ENCODE peak calls at places on chromosomes 16 and 17, in four cellular contexts. One of them, this sample, is unnamed.

GRCh38 chr17:74566132-74566753 is 1.1 kb downstream of the CD300H start:
- DNase-seq in HCT116: peak; percentile 57
- DNase-seq in sigmoid colon: no peak
- DNase-seq in body of pancreas: peak; percentile 40
- DNase-seq in this sample: peak; percentile 58

GRCh38 chr17:82257473-82257872 is 16.0 kb downstream of the CSNK1D start:
- DNase-seq in HCT116: no peak
- DNase-seq in sigmoid colon: peak; percentile 76
- DNase-seq in body of pancreas: peak; percentile 58
- DNase-seq in this sample: no peak

GRCh38 chr16:50114357-50115129 is 38.6 kb upstream of the TENT4B start:
- DNase-seq in HCT116: no peak
- DNase-seq in sigmoid colon: no peak
- DNase-seq in body of pancreas: no peak
- DNase-seq in this sample: no peak

GRCh38 chr16:24718967-24719521 is 10.4 kb upstream of the TNRC6A start:
- DNase-seq in HCT116: no peak
- DNase-seq in sigmoid colon: no peak
- DNase-seq in body of pancreas: no peak
- DNase-seq in this sample: no peak

GRCh38 chr16:79146-80054 is 1.4 kb downstream of the MPG start:
- DNase-seq in HCT116: no peak
- DNase-seq in sigmoid colon: no peak
- DNase-seq in body of pancreas: no peak
- DNase-seq in this sample: no peak

GRCh38 chr17:58172369-58173071 is 5.7 kb downstream of the OR4D2 start:
- DNase-seq in HCT116: peak; percentile 79
- DNase-seq in sigmoid colon: no peak
- DNase-seq in body of pancreas: no peak
- DNase-seq in this sample: no peak

GRCh38 chr16:54411555-54411954 is 125.0 kb upstream of the IRX3 start:
- DNase-seq in HCT116: no peak
- DNase-seq in sigmoid colon: no peak
- DNase-seq in body of pancreas: peak; percentile 11
- DNase-seq in this sample: no peak

GRCh38 chr17:78852709-78853111 is 12.1 kb upstream of the USP36 start:
- DNase-seq in HCT116: no peak
- DNase-seq in sigmoid colon: no peak
- DNase-seq in body of pancreas: no peak
- DNase-seq in this sample: no peak

GRCh38 chr16:22198547-22199293 is 7.4 kb upstream of the EEF2K start:
- DNase-seq in HCT116: no peak
- DNase-seq in sigmoid colon: no peak
- DNase-seq in body of pancreas: no peak
- DNase-seq in this sample: no peak

GRCh38 chr16:81167851-81168250 is 70.6 kb upstream of the BCO1 start:
- DNase-seq in HCT116: no peak
- DNase-seq in sigmoid colon: no peak
- DNase-seq in body of pancreas: no peak
- DNase-seq in this sample: no peak

GRCh38 chr16:77336637-77337036 is 98.2 kb downstream of the ADAMTS18 start:
- DNase-seq in HCT116: no peak
- DNase-seq in sigmoid colon: no peak
- DNase-seq in body of pancreas: no peak
- DNase-seq in this sample: no peak

GRCh38 chr16:74997042-74997491 is 1.8 kb upstream of the ZNRF1 start:
- DNase-seq in HCT116: no peak
- DNase-seq in sigmoid colon: no peak
- DNase-seq in body of pancreas: peak; percentile 36
- DNase-seq in this sample: no peak

GRCh38 chr17:17412331-17412730 is 64.5 kb upstream of the MED9 start:
- DNase-seq in HCT116: no peak
- DNase-seq in sigmoid colon: peak; percentile 36
- DNase-seq in body of pancreas: no peak
- DNase-seq in this sample: no peak

GRCh38 chr17:41417576-41418015 is 6.8 kb downstream of the KRT37 start:
- DNase-seq in HCT116: no peak
- DNase-seq in sigmoid colon: no peak
- DNase-seq in body of pancreas: no peak
- DNase-seq in this sample: no peak

GRCh38 chr16:31071861-31072260 is 2.2 kb downstream of the ZNF668 start:
- DNase-seq in HCT116: no peak
- DNase-seq in sigmoid colon: no peak
- DNase-seq in body of pancreas: no peak
- DNase-seq in this sample: no peak

GRCh38 chr16:2038359-2039285 is 9.0 kb downstream of the NTHL1 start:
- DNase-seq in HCT116: no peak
- DNase-seq in sigmoid colon: peak; percentile 90
- DNase-seq in body of pancreas: no peak
- DNase-seq in this sample: no peak

GRCh38 chr16:14301150-14302030 is 230.3 kb downstream of the MRTFB start:
- DNase-seq in HCT116: no peak
- DNase-seq in sigmoid colon: peak; percentile 77
- DNase-seq in body of pancreas: peak; percentile 82
- DNase-seq in this sample: peak; percentile 61

GRCh38 chr16:71896688-71897368 is 1.5 kb downstream of the IST1 start:
- DNase-seq in HCT116: no peak
- DNase-seq in sigmoid colon: no peak
- DNase-seq in body of pancreas: no peak
- DNase-seq in this sample: no peak

DNA sequence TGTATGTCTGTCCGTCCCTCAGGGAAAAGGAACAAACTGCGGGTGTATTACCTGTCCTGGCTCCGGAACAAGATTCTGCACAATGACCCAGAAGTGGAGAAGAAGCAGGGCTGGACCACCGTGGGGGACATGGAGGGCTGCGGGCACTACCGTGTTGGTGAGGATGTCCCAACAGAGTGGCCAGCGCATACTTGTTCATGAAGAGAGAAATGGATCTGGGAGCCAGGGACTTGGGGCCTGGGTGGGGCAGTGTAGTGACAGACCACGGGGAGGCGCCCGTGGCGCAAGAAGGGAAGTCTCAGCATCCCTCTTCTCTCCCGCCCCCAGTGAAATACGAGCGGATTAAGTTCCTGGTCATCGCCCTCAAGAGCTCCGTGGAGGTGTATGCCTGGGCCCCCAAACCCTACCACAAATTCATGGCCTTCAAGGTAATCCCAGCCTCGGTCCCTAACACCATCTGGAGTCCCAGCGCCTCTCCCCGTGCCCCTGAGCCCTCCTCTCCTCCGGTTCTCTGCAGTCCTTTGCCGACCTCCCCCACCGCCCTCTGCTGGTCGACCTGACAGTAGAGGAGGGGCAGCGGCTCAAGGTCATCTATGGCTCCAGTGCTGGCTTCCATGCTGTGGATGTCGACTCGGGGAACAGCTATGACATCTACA is 3.5 kb upstream of the C17orf107 start:
- DNase-seq in HCT116: no peak
- DNase-seq in sigmoid colon: no peak
- DNase-seq in body of pancreas: no peak
- DNase-seq in this sample: no peak
- H3K36me3 ChIP-seq in HCT116: peaks cover 14% of the 10 kb centered on the region
- H3K36me3 ChIP-seq in sigmoid colon: peaks cover 66% of the 10 kb centered on the region
- H3K36me3 ChIP-seq in body of pancreas: no peaks in the 10 kb centered on the region
- H3K36me3 ChIP-seq in this sample: peaks cover 61% of the 10 kb centered on the region

GRCh38 chr17:1203111-1203966 is 23.6 kb upstream of the ABR start:
- DNase-seq in HCT116: no peak
- DNase-seq in sigmoid colon: peak; percentile 90
- DNase-seq in body of pancreas: peak; percentile 63
- DNase-seq in this sample: peak; percentile 79

GRCh38 chr17:1201132-1201702 is 21.4 kb upstream of the ABR start:
- DNase-seq in HCT116: no peak
- DNase-seq in sigmoid colon: no peak
- DNase-seq in body of pancreas: no peak
- DNase-seq in this sample: no peak

GRCh38 chr17:1200440-1200839 is 20.7 kb upstream of the ABR start:
- DNase-seq in HCT116: no peak
- DNase-seq in sigmoid colon: no peak
- DNase-seq in body of pancreas: no peak
- DNase-seq in this sample: no peak

GRCh38 chr17:1206016-1206787 is 26.4 kb upstream of the ABR start:
- DNase-seq in HCT116: no peak
- DNase-seq in sigmoid colon: no peak
- DNase-seq in body of pancreas: no peak
- DNase-seq in this sample: peak; percentile 45

GRCh38 chr17:1203967-1204291 is 24.1 kb upstream of the ABR start:
- DNase-seq in HCT116: no peak
- DNase-seq in sigmoid colon: peak; percentile 74
- DNase-seq in body of pancreas: no peak
- DNase-seq in this sample: no peak
- H3K4me3 ChIP-seq in HCT116: peak overlapping the region; percentile 61
- H3K4me3 ChIP-seq in sigmoid colon: peak overlapping the region; percentile 43
- H3K4me3 ChIP-seq in body of pancreas: no peak overlapping the region
- H3K4me3 ChIP-seq in this sample: peak overlapping the region; percentile 27

GRCh38 chr17:28717578-28718316 is at the start of gene RAB34:
- DNase-seq in HCT116: no peak
- DNase-seq in sigmoid colon: peak; percentile 92
- DNase-seq in body of pancreas: peak; percentile 40
- DNase-seq in this sample: peak; percentile 85
- TF ChIP-seq POLR2A in HCT116: peak; percentile 67
- TF ChIP-seq POLR2A in sigmoid colon: peak; percentile 18
- TF ChIP-seq POLR2A in body of pancreas: peak; percentile 3
- TF ChIP-seq POLR2A in this sample: no peak

GRCh38 chr17:20302191-20302917 is 165.0 kb downstream of the LGALS9B start:
- DNase-seq in HCT116: no peak
- DNase-seq in sigmoid colon: no peak
- DNase-seq in body of pancreas: no peak
- DNase-seq in this sample: no peak

GRCh38 chr17:20310481-20310880 is 156.9 kb downstream of the LGALS9B start:
- DNase-seq in HCT116: no peak
- DNase-seq in sigmoid colon: no peak
- DNase-seq in body of pancreas: no peak
- DNase-seq in this sample: no peak

GRCh38 chr17:20307325-20307910 is 159.9 kb downstream of the LGALS9B start:
- DNase-seq in HCT116: no peak
- DNase-seq in sigmoid colon: no peak
- DNase-seq in body of pancreas: no peak
- DNase-seq in this sample: no peak

GRCh38 chr17:20304961-20305360 is 162.4 kb downstream of the LGALS9B start:
- DNase-seq in HCT116: no peak
- DNase-seq in sigmoid colon: no peak
- DNase-seq in body of pancreas: no peak
- DNase-seq in this sample: no peak

GRCh38 chr17:20306924-20307323 is 160.4 kb downstream of the LGALS9B start:
- DNase-seq in HCT116: no peak
- DNase-seq in sigmoid colon: no peak
- DNase-seq in body of pancreas: no peak
- DNase-seq in this sample: no peak
- H3K36me3 ChIP-seq in HCT116: no peaks in the 10 kb centered on the region
- H3K36me3 ChIP-seq in sigmoid colon: no peaks in the 10 kb centered on the region
- H3K36me3 ChIP-seq in body of pancreas: no peaks in the 10 kb centered on the region
- H3K36me3 ChIP-seq in this sample: no peaks in the 10 kb centered on the region